ENCODE peak calls at places on chromosome 2, in ten cellular contexts. P, R, H, J, T, F, Y, Z, D and V are unnamed samples.

GRCh38 chr2:151862688-151863087 is 34.5 kb upstream of the ARL5A start:
- DNase-seq in P (no peak), R (no peak), H (no peak), J (peak), T (no peak), F (no peak), Y (no peak), Z (no peak), D (no peak), V (no peak)

GRCh38 chr2:39139511-39140237 is 18.8 kb upstream of the SOS1 start:
- DNase-seq in P (no peak), R (peak), H (no peak), J (no peak), T (no peak), F (no peak), Y (no peak), Z (no peak), D (no peak), V (no peak)

GRCh38 chr2:55148269-55148668 is 83.8 kb downstream of the CLHC1 start:
- DNase-seq in P (peak), R (no peak), H (peak), J (no peak), T (peak), F (peak), Y (peak), Z (no peak), D (peak), V (no peak)

GRCh38 chr2:178306351-178307073 is 112.2 kb downstream of the OSBPL6 start:
- DNase-seq in P (peak), R (peak), H (peak), J (no peak), T (no peak), F (peak), Y (peak), Z (no peak), D (peak), V (no peak)

GRCh38 chr2:86622878-86623548 is 652 bp downstream of the RNF103 start:
- DNase-seq in P (no peak), R (peak), H (no peak), J (peak), T (no peak), F (peak), Y (peak), Z (no peak), D (peak), V (peak)

GRCh38 chr2:174259981-174260380 is 11.6 kb upstream of the OLA1 start:
- DNase-seq in P (peak), R (peak), H (peak), J (no peak), T (no peak), F (no peak), Y (peak), Z (no peak), D (peak), V (peak)

GRCh38 chr2:19746611-19747309 is 155.0 kb downstream of the TTC32 start:
- DNase-seq in P (peak), R (peak), H (peak), J (no peak), T (no peak), F (peak), Y (peak), Z (no peak), D (no peak), V (peak)

GRCh38 chr2:221443631-221444030 is 128.5 kb downstream of the EPHA4 start:
- DNase-seq in P (no peak), R (no peak), H (peak), J (no peak), T (no peak), F (no peak), Y (peak), Z (no peak), D (no peak), V (no peak)

GRCh38 chr2:86233464-86233863 is 34.2 kb downstream of the MRPL35 start:
- DNase-seq in P (no peak), R (no peak), H (no peak), J (no peak), T (no peak), F (no peak), Y (no peak), Z (no peak), D (no peak), V (no peak)

GRCh38 chr2:128791983-128792315 is 473.3 kb upstream of the HS6ST1 start:
- DNase-seq in P (no peak), R (no peak), H (no peak), J (no peak), T (no peak), F (no peak), Y (no peak), Z (no peak), D (no peak), V (no peak)

GRCh38 chr2:232473467-232473890 is 14.2 kb downstream of the ECEL1 start:
- DNase-seq in P (peak), R (no peak), H (peak), J (no peak), T (no peak), F (peak), Y (no peak), Z (no peak), D (no peak), V (no peak)

GRCh38 chr2:96180521-96180920 is 28.1 kb downstream of the STARD7 start:
- DNase-seq in P (no peak), R (no peak), H (no peak), J (no peak), T (no peak), F (no peak), Y (no peak), Z (no peak), D (no peak), V (no peak)

GRCh38 chr2:25674003-25674362 is 606 bp upstream of the DTNB start:
- DNase-seq in P (no peak), R (no peak), H (no peak), J (no peak), T (no peak), F (no peak), Y (no peak), Z (no peak), D (no peak), V (no peak)

GRCh38 chr2:192700934-192701333 is 506.2 kb upstream of the TMEFF2 start:
- DNase-seq in P (no peak), R (no peak), H (no peak), J (no peak), T (no peak), F (no peak), Y (no peak), Z (no peak), D (no peak), V (no peak)

GRCh38 chr2:112165296-112165695 is 27.1 kb downstream of the FBLN7 start:
- DNase-seq in P (no peak), R (no peak), H (no peak), J (peak), T (no peak), F (no peak), Y (no peak), Z (no peak), D (no peak), V (no peak)

GRCh38 chr2:47127862-47128543 is 27.1 kb downstream of the STPG4 start:
- DNase-seq in P (no peak), R (no peak), H (no peak), J (no peak), T (no peak), F (no peak), Y (no peak), Z (no peak), D (no peak), V (no peak)

GRCh38 chr2:41329075-41329474 is 718.7 kb upstream of the PKDCC start:
- DNase-seq in P (no peak), R (no peak), H (no peak), J (no peak), T (no peak), F (peak), Y (no peak), Z (no peak), D (no peak), V (no peak)

GRCh38 chr2:98868548-98869271 is 67.3 kb downstream of the CRACDL start:
- DNase-seq in P (no peak), R (no peak), H (no peak), J (no peak), T (no peak), F (peak), Y (no peak), Z (no peak), D (no peak), V (no peak)

GRCh38 chr2:68721482-68722071 is 13.0 kb upstream of the ARHGAP25 start:
- DNase-seq in P (no peak), R (no peak), H (no peak), J (no peak), T (no peak), F (peak), Y (no peak), Z (peak), D (no peak), V (no peak)

GRCh38 chr2:100244881-100245605 is 77.3 kb downstream of the LONRF2 start:
- DNase-seq in P (no peak), R (no peak), H (peak), J (no peak), T (peak), F (no peak), Y (peak), Z (no peak), D (peak), V (no peak)